ENCODE peak calls at places on chromosomes 13 and 19, in four cellular contexts. One of them, this sample, is unnamed.

GRCh38 chr19:7679017-7679720 is 1.5 kb upstream of the TRAPPC5 start:
- DNase-seq in stimulated activated CD4-positive, alpha-beta T cell treated with anti-CD3 and anti-CD28 coated beads, Interleukin-12 subunit alpha, Interleukin-12 subunit beta, amount 100 ng/mL, for 4 hours: peak; percentile 52
- DNase-seq in adrenal gland: no peak
- DNase-seq in iris pigment epithelial cell: no peak
- DNase-seq in this sample: peak; percentile 74

GRCh38 chr13:30744056-30744684 is 8.8 kb downstream of the ALOX5AP start:
- DNase-seq in stimulated activated CD4-positive, alpha-beta T cell treated with anti-CD3 and anti-CD28 coated beads, Interleukin-12 subunit alpha, Interleukin-12 subunit beta, amount 100 ng/mL, for 4 hours: peak; percentile 57
- DNase-seq in adrenal gland: peak; percentile 70
- DNase-seq in iris pigment epithelial cell: peak; percentile 59
- DNase-seq in this sample: no peak

GRCh38 chr13:72970956-72971355 is 87.8 kb upstream of the KLF5 start:
- DNase-seq in stimulated activated CD4-positive, alpha-beta T cell treated with anti-CD3 and anti-CD28 coated beads, Interleukin-12 subunit alpha, Interleukin-12 subunit beta, amount 100 ng/mL, for 4 hours: no peak
- DNase-seq in adrenal gland: no peak
- DNase-seq in iris pigment epithelial cell: peak; percentile 68
- DNase-seq in this sample: no peak

GRCh38 chr19:47505506-47505905 is 9.4 kb downstream of the NAPA start:
- DNase-seq in stimulated activated CD4-positive, alpha-beta T cell treated with anti-CD3 and anti-CD28 coated beads, Interleukin-12 subunit alpha, Interleukin-12 subunit beta, amount 100 ng/mL, for 4 hours: no peak
- DNase-seq in adrenal gland: no peak
- DNase-seq in iris pigment epithelial cell: no peak
- DNase-seq in this sample: no peak

GRCh38 chr19:54739587-54740497 is 1.5 kb downstream of the KIR2DL3 start:
- DNase-seq in stimulated activated CD4-positive, alpha-beta T cell treated with anti-CD3 and anti-CD28 coated beads, Interleukin-12 subunit alpha, Interleukin-12 subunit beta, amount 100 ng/mL, for 4 hours: no peak
- DNase-seq in adrenal gland: no peak
- DNase-seq in iris pigment epithelial cell: no peak
- DNase-seq in this sample: no peak

GRCh38 chr19:42095814-42096230 is 19.9 kb downstream of the ZNF574 start:
- DNase-seq in stimulated activated CD4-positive, alpha-beta T cell treated with anti-CD3 and anti-CD28 coated beads, Interleukin-12 subunit alpha, Interleukin-12 subunit beta, amount 100 ng/mL, for 4 hours: no peak
- DNase-seq in adrenal gland: no peak
- DNase-seq in iris pigment epithelial cell: no peak
- DNase-seq in this sample: no peak

GRCh38 chr13:65095697-65096096 is 2134.4 kb downstream of the PCDH9 start:
- DNase-seq in stimulated activated CD4-positive, alpha-beta T cell treated with anti-CD3 and anti-CD28 coated beads, Interleukin-12 subunit alpha, Interleukin-12 subunit beta, amount 100 ng/mL, for 4 hours: no peak
- DNase-seq in adrenal gland: no peak
- DNase-seq in iris pigment epithelial cell: no peak
- DNase-seq in this sample: no peak

GRCh38 chr19:17942582-17943283 is 9.9 kb downstream of the CCDC124 start:
- DNase-seq in stimulated activated CD4-positive, alpha-beta T cell treated with anti-CD3 and anti-CD28 coated beads, Interleukin-12 subunit alpha, Interleukin-12 subunit beta, amount 100 ng/mL, for 4 hours: no peak
- DNase-seq in adrenal gland: no peak
- DNase-seq in iris pigment epithelial cell: no peak
- DNase-seq in this sample: no peak

GRCh38 chr19:32802840-32803239 is 66.7 kb downstream of the SLC7A9 start:
- DNase-seq in stimulated activated CD4-positive, alpha-beta T cell treated with anti-CD3 and anti-CD28 coated beads, Interleukin-12 subunit alpha, Interleukin-12 subunit beta, amount 100 ng/mL, for 4 hours: no peak
- DNase-seq in adrenal gland: no peak
- DNase-seq in iris pigment epithelial cell: no peak
- DNase-seq in this sample: no peak

GRCh38 chr19:2167896-2168618 is 4.3 kb downstream of the DOT1L start:
- DNase-seq in stimulated activated CD4-positive, alpha-beta T cell treated with anti-CD3 and anti-CD28 coated beads, Interleukin-12 subunit alpha, Interleukin-12 subunit beta, amount 100 ng/mL, for 4 hours: no peak
- DNase-seq in adrenal gland: peak; percentile 76
- DNase-seq in iris pigment epithelial cell: peak; percentile 64
- DNase-seq in this sample: no peak

GRCh38 chr13:43767351-43767901 is 19.3 kb downstream of the ENOX1 start:
- DNase-seq in stimulated activated CD4-positive, alpha-beta T cell treated with anti-CD3 and anti-CD28 coated beads, Interleukin-12 subunit alpha, Interleukin-12 subunit beta, amount 100 ng/mL, for 4 hours: no peak
- DNase-seq in adrenal gland: peak; percentile 19
- DNase-seq in iris pigment epithelial cell: peak; percentile 9
- DNase-seq in this sample: peak; percentile 83

GRCh38 chr19:44707794-44708193 is 8.8 kb downstream of the CEACAM16 start:
- DNase-seq in stimulated activated CD4-positive, alpha-beta T cell treated with anti-CD3 and anti-CD28 coated beads, Interleukin-12 subunit alpha, Interleukin-12 subunit beta, amount 100 ng/mL, for 4 hours: no peak
- DNase-seq in adrenal gland: no peak
- DNase-seq in iris pigment epithelial cell: no peak
- DNase-seq in this sample: no peak

GRCh38 chr19:2771786-2772674 is 11.0 kb downstream of the SGTA start:
- DNase-seq in stimulated activated CD4-positive, alpha-beta T cell treated with anti-CD3 and anti-CD28 coated beads, Interleukin-12 subunit alpha, Interleukin-12 subunit beta, amount 100 ng/mL, for 4 hours: no peak
- DNase-seq in adrenal gland: no peak
- DNase-seq in iris pigment epithelial cell: no peak
- DNase-seq in this sample: no peak

GRCh38 chr13:66922444-66922843 is 307.7 kb downstream of the PCDH9 start:
- DNase-seq in stimulated activated CD4-positive, alpha-beta T cell treated with anti-CD3 and anti-CD28 coated beads, Interleukin-12 subunit alpha, Interleukin-12 subunit beta, amount 100 ng/mL, for 4 hours: no peak
- DNase-seq in adrenal gland: no peak
- DNase-seq in iris pigment epithelial cell: no peak
- DNase-seq in this sample: no peak

This sample was measured in NCI-H1417.